ENCODE peak calls at places on chromosomes 1 and 21, in six cellular contexts. F is B cell, W is ovary, T is glutamatergic neuron, A is Calu3, J is OCI-LY7. H is an unnamed sample.

GRCh38 chr21:24112020-24112419 is 1495.3 kb downstream of the MRPL39 start:
- DNase-seq in F (no peak), W (no peak), T (no peak), A (no peak), J (no peak), H (no peak)

GRCh38 chr1:99503276-99503747 is 142.6 kb upstream of the PALMD start:
- DNase-seq in F (no peak), W (no peak), T (no peak), A (no peak), J (no peak), H (no peak)

GRCh38 chr1:80218112-80218511 is 1211.6 kb upstream of the ADGRL4 start:
- DNase-seq in F (no peak), W (no peak), T (no peak), A (peak; percentile 10), J (peak; percentile 48), H (peak; percentile 21)

GRCh38 chr1:1631793-1632420 is at the start of gene MMP23B:
- DNase-seq in F (no peak), W (peak; percentile 82), T (peak; percentile 76), A (no peak), J (peak; percentile 3), H (no peak)

GRCh38 chr1:28129150-28129549 is 40.7 kb upstream of the EYA3 start:
- DNase-seq in F (no peak), W (no peak), T (no peak), A (peak; percentile 23), J (no peak), H (no peak)

GRCh38 chr1:151326619-151327222 is 495 bp downstream of the PI4KB start:
- DNase-seq in F (peak; percentile 62), W (no peak), T (peak; percentile 26), A (peak; percentile 41), J (peak; percentile 63), H (peak; percentile 87)

GRCh38 chr1:18314399-18314798 is 166.3 kb upstream of the KLHDC7A start:
- DNase-seq in F (no peak), W (no peak), T (no peak), A (no peak), J (no peak), H (no peak)

GRCh38 chr1:95503371-95504145 is 269.5 kb downstream of the RWDD3 start:
- DNase-seq in F (no peak), W (no peak), T (peak; percentile 20), A (no peak), J (no peak), H (no peak)

GRCh38 chr1:161013591-161014513 is 7.1 kb downstream of the F11R start:
- DNase-seq in F (peak; percentile 77), W (peak; percentile 78), T (no peak), A (peak; percentile 94), J (peak; percentile 88), H (peak; percentile 83)

GRCh38 chr1:161966076-161966475 is 57.6 kb downstream of the OLFML2B start:
- DNase-seq in F (no peak), W (no peak), T (no peak), A (no peak), J (no peak), H (no peak)

GRCh38 chr1:101239095-101240040 is 2.5 kb downstream of the S1PR1 start:
- DNase-seq in F (no peak), W (no peak), T (no peak), A (no peak), J (no peak), H (no peak)

GRCh38 chr1:54241430-54241829 is 41.5 kb downstream of the MRPL37 start:
- DNase-seq in F (no peak), W (no peak), T (no peak), A (no peak), J (no peak), H (no peak)

GRCh38 chr1:218718216-218718615 is 373.1 kb downstream of the TGFB2 start:
- DNase-seq in F (no peak), W (no peak), T (no peak), A (no peak), J (no peak), H (no peak)

GRCh38 chr1:59061876-59062275 is 235.0 kb upstream of the FGGY start:
- DNase-seq in F (no peak), W (peak; percentile 56), T (no peak), A (no peak), J (peak; percentile 2), H (no peak)

GRCh38 chr1:59064592-59064991 is 232.3 kb upstream of the FGGY start:
- DNase-seq in F (no peak), W (no peak), T (no peak), A (no peak), J (no peak), H (no peak)

GRCh38 chr1:59066231-59066630 is 230.7 kb upstream of the FGGY start:
- DNase-seq in F (no peak), W (no peak), T (no peak), A (no peak), J (no peak), H (no peak)

GRCh38 chr1:59062743-59063142 is 234.2 kb upstream of the FGGY start:
- DNase-seq in F (no peak), W (no peak), T (no peak), A (no peak), J (no peak), H (no peak)

GRCh38 chr1:59063501-59063900 is 233.4 kb upstream of the FGGY start:
- DNase-seq in F (no peak), W (no peak), T (no peak), A (no peak), J (no peak), H (no peak)
- TF ChIP-seq CTCF in F (no peak), W (no peak), T (no peak), A (no peak), J (no peak), H (no peak)

DNA sequence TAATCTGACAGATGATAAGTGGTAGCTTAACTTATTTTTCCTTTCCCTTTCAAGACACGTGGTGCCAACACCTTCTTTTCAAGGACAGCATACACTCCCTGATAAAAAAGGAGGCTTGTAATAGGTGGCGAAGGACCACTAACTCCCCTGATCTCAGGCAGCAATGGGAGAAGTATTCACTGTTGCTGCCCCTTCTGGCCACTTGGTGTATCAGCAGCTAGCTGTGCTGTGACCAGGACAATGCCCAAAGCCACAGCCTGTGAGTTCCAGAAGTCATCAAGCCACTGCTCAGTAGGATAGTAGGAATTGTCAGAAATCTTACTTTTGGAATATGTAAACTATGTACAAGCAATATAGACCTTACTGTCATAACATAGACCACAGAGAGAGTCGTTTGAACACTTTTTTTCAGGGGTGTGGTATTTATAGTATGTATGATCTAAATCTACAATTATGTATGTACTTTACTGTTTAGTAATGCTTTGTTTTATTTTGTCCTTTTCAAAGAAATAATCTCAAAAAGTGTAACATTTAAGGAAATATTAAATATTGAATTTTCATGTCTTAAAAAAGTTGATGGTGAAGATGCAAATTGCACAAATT is 248.3 kb upstream of the CAMK1G start:
- DNase-seq in F (no peak), W (no peak), T (peak; percentile 72), A (peak; percentile 49), J (peak; percentile 11), H (peak; percentile 30)
- TF ChIP-seq CTCF in F (peak; percentile 72), W (no peak), T (peak; percentile 84), A (peak; percentile 86), J (peak; percentile 81), H (peak; percentile 65)

GRCh38 chr1:145688924-145689323 is 18.2 kb downstream of the PDZK1 start:
- DNase-seq in F (no peak), W (no peak), T (no peak), A (no peak), J (no peak), H (no peak)

GRCh38 chr1:145689922-145690321 is 17.2 kb downstream of the PDZK1 start:
- DNase-seq in F (no peak), W (no peak), T (no peak), A (no peak), J (no peak), H (no peak)

GRCh38 chr1:145690587-145691558 is 16.3 kb downstream of the PDZK1 start:
- DNase-seq in F (no peak), W (no peak), T (no peak), A (peak; percentile 34), J (no peak), H (peak; percentile 70)

GRCh38 chr1:145692785-145693443 is 14.3 kb downstream of the PDZK1 start:
- DNase-seq in F (no peak), W (no peak), T (no peak), A (no peak), J (no peak), H (no peak)

GRCh38 chr1:145688328-145688727 is 18.8 kb downstream of the PDZK1 start:
- DNase-seq in F (no peak), W (no peak), T (no peak), A (no peak), J (no peak), H (no peak)
- TF ChIP-seq CTCF in F (no peak), W (no peak), T (no peak), A (no peak), J (no peak), H (no peak)

GRCh38 chr1:85332575-85332974 is 56.1 kb upstream of the BCL10 start:
- DNase-seq in F (no peak), W (no peak), T (no peak), A (no peak), J (no peak), H (no peak)

GRCh38 chr1:85333186-85333585 is 56.8 kb upstream of the BCL10 start:
- DNase-seq in F (no peak), W (no peak), T (no peak), A (no peak), J (no peak), H (no peak)

GRCh38 chr1:85330206-85330605 is 53.8 kb upstream of the BCL10 start:
- DNase-seq in F (no peak), W (no peak), T (no peak), A (peak; percentile 54), J (no peak), H (no peak)

GRCh38 chr1:85328713-85329376 is 52.4 kb upstream of the BCL10 start:
- DNase-seq in F (no peak), W (no peak), T (no peak), A (peak; percentile 67), J (no peak), H (no peak)

GRCh38 chr1:85330711-85331290 is 54.4 kb upstream of the BCL10 start:
- DNase-seq in F (no peak), W (no peak), T (no peak), A (no peak), J (no peak), H (no peak)
- TF ChIP-seq CTCF in F (no peak), W (no peak), T (no peak), A (no peak), J (no peak), H (no peak)

DNA sequence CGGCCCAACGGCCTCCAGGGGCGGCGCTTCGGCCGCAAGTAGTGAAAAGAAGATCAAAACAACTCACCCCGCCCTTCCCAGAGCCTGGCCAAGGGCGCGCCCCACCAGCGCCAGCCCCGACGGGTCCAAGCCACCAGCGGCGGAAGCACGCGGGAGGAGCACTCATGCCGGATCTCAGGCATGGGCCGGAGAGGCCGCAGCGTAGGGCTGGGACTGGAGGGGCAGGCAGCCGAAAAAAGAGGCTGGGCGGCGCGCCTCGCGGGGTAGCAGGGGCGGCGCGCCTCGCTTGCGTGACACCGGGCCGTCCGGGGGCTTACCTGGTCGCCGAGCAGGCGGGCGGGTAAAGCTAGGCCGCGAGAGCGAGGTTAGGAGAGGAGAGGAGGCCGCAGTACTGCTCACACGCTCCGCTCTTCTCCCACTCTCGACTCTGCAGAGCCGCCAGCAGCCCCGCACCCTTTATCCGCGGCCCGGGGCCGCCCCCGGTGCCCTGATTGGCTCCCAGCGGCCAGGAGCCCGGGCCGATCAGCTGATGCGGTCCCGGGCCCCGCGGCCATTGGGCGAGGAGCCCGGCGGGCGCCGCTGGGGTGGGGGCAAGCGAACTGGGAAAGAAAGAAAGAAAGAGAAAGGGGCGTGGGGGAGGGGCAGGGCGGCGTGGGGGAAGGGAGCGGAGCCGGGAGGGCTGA is at the start of gene GLUL:
- DNase-seq in F (peak; percentile 72), W (peak; percentile 98), T (peak; percentile 98), A (peak; percentile 95), J (no peak), H (peak; percentile 94)
- TF ChIP-seq CTCF in F (no peak), W (peak; percentile 26), T (no peak), A (peak; percentile 34), J (no peak), H (no peak)